ENCODE peak calls at places on chromosome 11, in seven cellular contexts. E is MM.1S, A is mammary epithelial cell, Y is endothelial cell of umbilical vein, T is neural progenitor cell, V is H1, U is SK-N-SH. G is an unnamed sample.
A peak's percentile ranks its signal among the peaks of the same experiment; 100 is the strongest.

GRCh38 chr11:11567862-11568650 is 53.7 kb downstream of the GALNT18 start:
- DNase-seq in A (peak; percentile 83), V (no peak), U (no peak), T (no peak), Y (no peak), E (no peak), G (no peak)

GRCh38 chr11:13289081-13289480 is 11.5 kb downstream of the BMAL1 start:
- DNase-seq in Y (no peak), U (peak; percentile 38), E (no peak), V (no peak), A (no peak), T (peak; percentile 63), G (no peak)

GRCh38 chr11:30196400-30197206 is 34.2 kb upstream of the FSHB start:
- DNase-seq in V (peak; percentile 89), U (peak; percentile 37), E (peak; percentile 43), A (peak; percentile 28), T (peak; percentile 80), Y (peak; percentile 54), G (peak; percentile 57)

GRCh38 chr11:75246673-75247350 is 6.2 kb downstream of the TPBGL start:
- DNase-seq in U (no peak), A (no peak), T (no peak), E (no peak), Y (no peak), V (no peak), G (no peak)

GRCh38 chr11:85742873-85743275 is 56.9 kb upstream of the CCDC89 start:
- DNase-seq in V (no peak), T (no peak), U (no peak), E (no peak), Y (no peak), A (peak; percentile 79), G (peak; percentile 34)

GRCh38 chr11:43579919-43580276 is 100.6 kb upstream of the HSD17B12 start:
- DNase-seq in E (no peak), A (no peak), U (no peak), V (peak; percentile 77), T (peak; percentile 36), Y (no peak), G (no peak)

GRCh38 chr11:27873664-27874063 is 173.4 kb upstream of the BDNF start:
- DNase-seq in E (no peak), U (no peak), V (no peak), Y (no peak), T (no peak), A (no peak), G (no peak)

GRCh38 chr11:12285811-12286222 is 91.6 kb upstream of the PARVA start:
- DNase-seq in U (peak; percentile 11), Y (peak; percentile 50), V (peak; percentile 30), A (no peak), T (no peak), E (no peak), G (peak; percentile 16)

GRCh38 chr11:12813371-12814225 is 139.4 kb downstream of the TEAD1 start:
- DNase-seq in U (no peak), Y (peak; percentile 17), V (no peak), A (peak; percentile 78), T (no peak), E (no peak), G (peak; percentile 43)

GRCh38 chr11:115645631-115646271 is 141.5 kb upstream of the CADM1 start:
- DNase-seq in V (peak; percentile 94), Y (no peak), A (no peak), U (peak; percentile 44), T (peak; percentile 89), E (no peak), G (no peak)

GRCh38 chr11:29657709-29658108 is 359.1 kb downstream of the KCNA4 start:
- DNase-seq in E (no peak), U (no peak), Y (no peak), A (no peak), V (no peak), T (no peak), G (no peak)

GRCh38 chr11:118896921-118897591 is 13.4 kb downstream of the CXCR5 start:
- DNase-seq in T (no peak), V (no peak), E (no peak), Y (no peak), A (no peak), U (no peak), G (no peak)

GRCh38 chr11:64136767-64137166 is 29.1 kb downstream of the MACROD1 start:
- DNase-seq in U (no peak), Y (no peak), E (no peak), V (no peak), T (no peak), A (no peak), G (no peak)

GRCh38 chr11:82775736-82776346 is 42.2 kb upstream of the FAM181B start:
- DNase-seq in A (peak; percentile 51), E (peak; percentile 80), T (peak; percentile 59), Y (peak; percentile 85), U (peak; percentile 32), V (peak; percentile 83), G (peak; percentile 32)
- TF ChIP-seq CTCF in A (peak; percentile 79), E (peak; percentile 97), T (peak; percentile 70), Y (peak; percentile 95), U (peak; percentile 64), V (peak; percentile 79), G (peak; percentile 60)

DNA sequence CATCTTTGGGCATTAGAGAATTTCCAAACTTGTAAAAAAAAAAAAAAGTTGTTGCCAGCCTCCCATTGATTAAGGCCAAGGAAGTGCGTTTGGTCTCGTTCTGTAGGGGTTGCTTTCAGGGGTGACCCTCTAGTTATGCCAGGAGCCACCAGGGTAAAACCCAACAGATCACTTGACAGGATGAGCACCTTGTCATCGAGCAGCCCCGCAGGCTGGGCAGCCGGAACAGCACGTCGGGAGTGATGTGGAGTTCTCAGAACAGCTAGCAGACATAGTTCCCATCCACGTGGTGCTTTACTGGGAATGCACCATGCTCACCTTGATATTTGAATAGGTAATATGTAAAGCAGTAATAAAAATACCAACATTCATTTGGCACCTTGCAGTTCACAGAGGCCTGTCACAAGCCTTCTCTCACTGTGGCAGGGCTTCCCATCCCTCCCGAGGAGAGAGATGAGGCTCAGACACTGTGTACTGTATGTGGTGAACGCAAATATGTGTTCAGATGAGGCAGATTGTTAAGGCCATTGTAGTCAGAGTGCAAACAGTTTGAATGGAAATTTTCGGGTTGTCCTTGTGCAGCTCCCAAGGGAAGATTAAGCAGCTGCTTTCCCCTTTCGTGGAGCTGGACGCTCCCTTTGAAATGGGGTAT is 70.9 kb upstream of the SORL1-AS1 start:
- DNase-seq in A (no peak), U (no peak), E (no peak), Y (no peak), T (peak; percentile 27), V (no peak), G (no peak)
- H3K9ac ChIP-seq in A (no peak overlapping the region), U (no peak overlapping the region), E (no peak overlapping the region), Y (no peak overlapping the region), T (no peak overlapping the region), V (no peak overlapping the region), G (no peak overlapping the region)

GRCh38 chr11:2376751-2377451 is at the start of gene CD81:
- DNase-seq in E (no peak), T (peak; percentile 79), V (peak; percentile 82), U (peak; percentile 96), Y (no peak), A (no peak), G (peak; percentile 50)

GRCh38 chr11:2379471-2380174 is 2.5 kb downstream of the CD81 start:
- DNase-seq in Y (no peak), T (no peak), V (no peak), E (no peak), A (no peak), U (no peak), G (no peak)

GRCh38 chr11:2377511-2378443 is 667 bp downstream of the CD81 start:
- DNase-seq in T (peak; percentile 84), V (peak; percentile 73), E (no peak), Y (peak; percentile 58), A (no peak), U (peak; percentile 95), G (peak; percentile 63)

GRCh38 chr11:2380396-2380795 is 3.3 kb downstream of the CD81 start:
- DNase-seq in Y (no peak), E (no peak), V (no peak), A (no peak), U (no peak), T (no peak), G (no peak)

DNA sequence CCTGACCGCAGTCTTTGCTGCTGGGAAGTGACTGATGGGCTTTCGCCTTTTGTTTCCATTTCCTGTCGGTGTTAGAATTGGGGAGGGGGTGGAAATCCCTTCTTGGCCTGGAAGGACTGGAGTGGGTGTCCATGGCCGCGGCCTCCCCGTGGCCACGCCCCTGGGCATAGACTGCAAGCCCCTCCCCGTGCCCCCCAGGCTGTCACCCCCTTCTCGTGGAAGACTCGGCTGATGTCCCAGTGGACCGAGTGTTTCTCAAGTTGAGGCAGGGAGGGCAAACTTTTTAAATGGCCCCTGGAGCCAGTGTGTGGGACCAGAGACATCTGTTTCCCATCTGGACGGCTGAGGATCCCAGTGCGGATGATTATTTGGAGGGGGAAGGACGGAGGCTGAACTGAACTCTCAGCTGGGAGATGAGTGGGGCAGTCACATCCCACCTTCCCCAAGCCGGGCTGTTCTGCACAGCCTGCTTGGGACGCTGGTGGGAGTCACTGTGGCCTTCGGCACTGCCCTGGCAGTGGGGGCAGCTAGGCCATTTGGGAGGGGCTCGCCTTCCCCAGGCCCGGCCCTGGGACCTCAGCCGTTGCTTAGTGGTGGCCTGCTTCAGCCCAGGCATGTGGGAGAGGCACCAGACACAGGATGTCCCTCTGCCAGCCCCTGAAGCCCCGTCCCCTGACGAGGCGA is 1.6 kb downstream of the CD81 start:
- DNase-seq in T (peak; percentile 29), E (no peak), Y (peak; percentile 34), A (no peak), V (no peak), U (peak; percentile 83), G (no peak)
- H3K4me1 ChIP-seq in T (peaks cover 6% of the 10 kb centered on the region), E (no peaks in the 10 kb centered on the region), Y (peaks cover 46% of the 10 kb centered on the region), A (peaks cover 56% of the 10 kb centered on the region), V (peaks cover 3% of the 10 kb centered on the region), U (no peaks in the 10 kb centered on the region), G (peaks cover 32% of the 10 kb centered on the region)

GRCh38 chr11:45086526-45086925 is 59.9 kb upstream of the PRDM11 start:
- DNase-seq in V (no peak), U (no peak), Y (no peak), A (no peak), E (no peak), T (no peak), G (no peak)

GRCh38 chr11:45079943-45080719 is 66.3 kb upstream of the PRDM11 start:
- DNase-seq in V (no peak), A (no peak), Y (no peak), T (no peak), E (peak; percentile 68), U (no peak), G (peak; percentile 33)

GRCh38 chr11:45082744-45083543 is 63.5 kb upstream of the PRDM11 start:
- DNase-seq in Y (no peak), V (peak; percentile 69), A (no peak), E (no peak), U (no peak), T (no peak), G (no peak)

GRCh38 chr11:45085657-45086501 is 60.6 kb upstream of the PRDM11 start:
- DNase-seq in U (no peak), E (no peak), V (no peak), A (no peak), T (peak; percentile 57), Y (no peak), G (no peak)

DNA sequence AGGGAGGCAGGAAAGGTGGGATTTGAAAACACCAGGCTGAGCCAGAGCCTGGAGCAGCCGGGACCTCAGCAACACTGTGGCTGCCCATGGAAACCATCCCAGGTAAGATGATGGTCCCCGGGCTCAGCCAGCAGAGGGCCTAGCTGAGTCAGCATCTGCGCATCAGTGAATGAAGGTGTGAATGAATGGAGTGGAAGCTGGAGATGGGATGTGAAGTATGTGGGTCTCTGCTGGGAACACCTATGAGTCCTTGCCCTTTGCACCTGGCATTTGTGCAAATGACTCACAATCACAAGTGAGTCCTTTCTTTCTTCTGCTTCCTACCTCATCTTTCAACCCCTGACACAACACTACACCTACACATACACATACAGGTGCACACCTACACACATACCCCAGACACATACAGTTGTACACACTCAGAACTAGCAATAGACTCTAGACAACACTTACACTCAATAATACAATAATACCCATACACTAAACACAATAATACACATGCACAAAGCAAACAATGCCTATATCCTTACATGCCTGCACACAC is 62.8 kb upstream of the PRDM11 start:
- DNase-seq in T (peak; percentile 57), A (no peak), Y (no peak), E (no peak), U (no peak), V (peak; percentile 78), G (peak; percentile 40)
- TF ChIP-seq CTCF in T (peak; percentile 63), A (peak; percentile 43), Y (no peak), E (peak; percentile 37), U (peak; percentile 41), V (peak; percentile 75), G (no peak)

G was measured in colonic mucosa.